ENCODE peak calls at places on chromosome 22, in four cellular contexts. One of them, this sample, is unnamed.
A peak's percentile ranks its signal among the peaks of the same experiment; 100 is the strongest.

GRCh38 chr22:31753005-31753633 is 700 bp upstream of the DEPDC5 start:
- DNase-seq in suprapubic skin: no peak
- DNase-seq in left ventricle myocardium inferior: peak; percentile 37
- DNase-seq in fibroblast of lung: no peak
- DNase-seq in this sample: peak; percentile 22

GRCh38 chr22:38601221-38601764 is 31.3 kb upstream of the DMC1 start:
- DNase-seq in suprapubic skin: no peak
- DNase-seq in left ventricle myocardium inferior: no peak
- DNase-seq in fibroblast of lung: no peak
- DNase-seq in this sample: no peak

GRCh38 chr22:23849009-23850006 is 8.4 kb upstream of the SLC2A11 start:
- DNase-seq in suprapubic skin: peak; percentile 90
- DNase-seq in left ventricle myocardium inferior: peak; percentile 84
- DNase-seq in fibroblast of lung: peak; percentile 55
- DNase-seq in this sample: peak; percentile 72

GRCh38 chr22:17121235-17122195 is at the start of gene TMEM121B:
- DNase-seq in suprapubic skin: no peak
- DNase-seq in left ventricle myocardium inferior: peak; percentile 80
- DNase-seq in fibroblast of lung: peak; percentile 66
- DNase-seq in this sample: peak; percentile 22

GRCh38 chr22:46413725-46414379 is 78.3 kb downstream of the TRMU start:
- DNase-seq in suprapubic skin: no peak
- DNase-seq in left ventricle myocardium inferior: no peak
- DNase-seq in fibroblast of lung: peak; percentile 43
- DNase-seq in this sample: no peak

GRCh38 chr22:22352376-22352999 is 107.9 kb downstream of the VPREB1 start:
- DNase-seq in suprapubic skin: no peak
- DNase-seq in left ventricle myocardium inferior: no peak
- DNase-seq in fibroblast of lung: no peak
- DNase-seq in this sample: no peak

GRCh38 chr22:48828688-48829087 is 999.0 kb downstream of the BRD1 start:
- DNase-seq in suprapubic skin: peak; percentile 71
- DNase-seq in left ventricle myocardium inferior: no peak
- DNase-seq in fibroblast of lung: no peak
- DNase-seq in this sample: no peak

GRCh38 chr22:24106385-24107381 is 74.6 kb upstream of the SUSD2 start:
- DNase-seq in suprapubic skin: no peak
- DNase-seq in left ventricle myocardium inferior: peak; percentile 25
- DNase-seq in fibroblast of lung: no peak
- DNase-seq in this sample: no peak

GRCh38 chr22:24088796-24089195 is 77.7 kb downstream of the CABIN1 start:
- DNase-seq in suprapubic skin: peak; percentile 24
- DNase-seq in left ventricle myocardium inferior: no peak
- DNase-seq in fibroblast of lung: peak; percentile 42
- DNase-seq in this sample: peak; percentile 25

GRCh38 chr22:39943366-39943765 is 16.8 kb upstream of the TMA7B start:
- DNase-seq in suprapubic skin: no peak
- DNase-seq in left ventricle myocardium inferior: no peak
- DNase-seq in fibroblast of lung: no peak
- DNase-seq in this sample: no peak
- TF ChIP-seq CTCF in suprapubic skin: no peak
- TF ChIP-seq CTCF in left ventricle myocardium inferior: no peak
- TF ChIP-seq CTCF in fibroblast of lung: no peak
- TF ChIP-seq CTCF in this sample: no peak

DNA sequence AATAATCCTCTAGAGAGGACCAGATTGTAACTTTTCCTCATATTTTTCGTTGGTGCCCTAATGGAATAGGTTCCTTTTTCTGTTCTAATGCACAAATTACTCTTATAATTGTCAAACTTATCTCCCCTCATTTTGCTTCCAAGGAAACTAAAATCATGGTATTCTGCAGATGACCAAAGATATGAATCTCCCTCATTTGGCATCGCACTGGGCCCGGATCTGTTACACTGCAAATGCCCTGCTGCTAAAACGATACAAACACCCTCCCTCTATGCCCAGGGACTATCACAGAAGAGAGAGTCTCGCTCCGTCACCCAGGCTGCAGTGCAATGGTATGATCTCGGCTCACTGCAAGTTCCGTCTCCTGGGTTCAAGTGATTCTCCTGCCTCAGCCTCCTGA is 7.6 kb downstream of the KLHDC7B start:
- DNase-seq in suprapubic skin: no peak
- DNase-seq in left ventricle myocardium inferior: no peak
- DNase-seq in fibroblast of lung: no peak
- DNase-seq in this sample: no peak
- H3K4me3 ChIP-seq in suprapubic skin: no peak overlapping the region
- H3K4me3 ChIP-seq in left ventricle myocardium inferior: no peak overlapping the region
- H3K4me3 ChIP-seq in fibroblast of lung: no peak overlapping the region
- H3K4me3 ChIP-seq in this sample: no peak overlapping the region

GRCh38 chr22:42636506-42636905 is 3.9 kb downstream of the ATP5MGL start:
- DNase-seq in suprapubic skin: no peak
- DNase-seq in left ventricle myocardium inferior: no peak
- DNase-seq in fibroblast of lung: no peak
- DNase-seq in this sample: no peak

GRCh38 chr22:42635531-42635930 is 4.9 kb downstream of the ATP5MGL start:
- DNase-seq in suprapubic skin: peak; percentile 86
- DNase-seq in left ventricle myocardium inferior: peak; percentile 61
- DNase-seq in fibroblast of lung: peak; percentile 93
- DNase-seq in this sample: peak; percentile 81

GRCh38 chr22:42639541-42640241 is 710 bp downstream of the ATP5MGL start:
- DNase-seq in suprapubic skin: no peak
- DNase-seq in left ventricle myocardium inferior: no peak
- DNase-seq in fibroblast of lung: peak; percentile 57
- DNase-seq in this sample: no peak

GRCh38 chr22:42641801-42642413 is 1.5 kb upstream of the ATP5MGL start:
- DNase-seq in suprapubic skin: no peak
- DNase-seq in left ventricle myocardium inferior: no peak
- DNase-seq in fibroblast of lung: no peak
- DNase-seq in this sample: peak; percentile 79

DNA sequence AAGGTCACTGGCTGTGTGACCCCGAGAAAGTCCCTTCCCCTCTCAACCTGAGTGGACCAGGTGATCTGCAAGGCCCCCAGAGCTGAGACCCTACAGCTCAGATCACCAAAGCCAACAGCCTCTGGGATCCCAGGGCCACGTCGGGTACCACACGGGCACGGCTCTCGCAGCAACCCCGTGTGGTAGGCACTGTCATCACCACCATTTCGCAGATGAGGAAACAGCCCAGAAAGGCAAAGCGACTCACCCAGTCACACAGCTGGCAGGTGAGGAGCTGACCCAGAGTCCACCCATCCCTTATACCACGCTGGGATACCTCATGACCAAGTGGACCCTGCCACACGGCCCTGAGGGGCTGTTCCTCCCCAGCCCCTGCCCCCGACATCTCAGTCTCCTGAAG is 2.8 kb downstream of the ATP5MGL start:
- DNase-seq in suprapubic skin: no peak
- DNase-seq in left ventricle myocardium inferior: no peak
- DNase-seq in fibroblast of lung: no peak
- DNase-seq in this sample: no peak
- TF ChIP-seq CTCF in suprapubic skin: no peak
- TF ChIP-seq CTCF in left ventricle myocardium inferior: no peak
- TF ChIP-seq CTCF in fibroblast of lung: no peak
- TF ChIP-seq CTCF in this sample: no peak

GRCh38 chr22:20440637-20441591 is 3.3 kb upstream of the SCARF2 start:
- DNase-seq in suprapubic skin: no peak
- DNase-seq in left ventricle myocardium inferior: no peak
- DNase-seq in fibroblast of lung: no peak
- DNase-seq in this sample: no peak
- H3K4me3 ChIP-seq in suprapubic skin: no peak overlapping the region
- H3K4me3 ChIP-seq in left ventricle myocardium inferior: no peak overlapping the region
- H3K4me3 ChIP-seq in fibroblast of lung: no peak overlapping the region
- H3K4me3 ChIP-seq in this sample: no peak overlapping the region

GRCh38 chr22:30459206-30460052 is 12.4 kb downstream of the SEC14L3 start:
- DNase-seq in suprapubic skin: no peak
- DNase-seq in left ventricle myocardium inferior: no peak
- DNase-seq in fibroblast of lung: peak; percentile 26
- DNase-seq in this sample: peak; percentile 20
- TF ChIP-seq CTCF in suprapubic skin: no peak
- TF ChIP-seq CTCF in left ventricle myocardium inferior: no peak
- TF ChIP-seq CTCF in fibroblast of lung: no peak
- TF ChIP-seq CTCF in this sample: no peak

GRCh38 chr22:36292823-36293530 is 40.0 kb downstream of the APOL1 start:
- DNase-seq in suprapubic skin: no peak
- DNase-seq in left ventricle myocardium inferior: peak; percentile 8
- DNase-seq in fibroblast of lung: no peak
- DNase-seq in this sample: no peak

GRCh38 chr22:36293606-36294292 is 40.8 kb downstream of the APOL1 start:
- DNase-seq in suprapubic skin: no peak
- DNase-seq in left ventricle myocardium inferior: peak; percentile 13
- DNase-seq in fibroblast of lung: no peak
- DNase-seq in this sample: no peak

GRCh38 chr22:36294801-36295200 is 41.9 kb downstream of the APOL1 start:
- DNase-seq in suprapubic skin: no peak
- DNase-seq in left ventricle myocardium inferior: peak; percentile 8
- DNase-seq in fibroblast of lung: no peak
- DNase-seq in this sample: no peak

GRCh38 chr22:36295247-36295646 is 42.3 kb downstream of the APOL1 start:
- DNase-seq in suprapubic skin: no peak
- DNase-seq in left ventricle myocardium inferior: no peak
- DNase-seq in fibroblast of lung: no peak
- DNase-seq in this sample: no peak

GRCh38 chr22:36294293-36294620 is 41.3 kb downstream of the APOL1 start:
- DNase-seq in suprapubic skin: no peak
- DNase-seq in left ventricle myocardium inferior: no peak
- DNase-seq in fibroblast of lung: no peak
- DNase-seq in this sample: no peak
- H3K4me3 ChIP-seq in suprapubic skin: no peak overlapping the region
- H3K4me3 ChIP-seq in left ventricle myocardium inferior: no peak overlapping the region
- H3K4me3 ChIP-seq in fibroblast of lung: no peak overlapping the region
- H3K4me3 ChIP-seq in this sample: no peak overlapping the region

This sample was measured in fibroblast of villous mesenchyme.